ENCODE peak calls at places on chromosomes 12 and 14, in five cellular contexts. A is adrenal gland, Q is HFFc6, K is pancreas, H is sigmoid colon. U is an unnamed sample.

GRCh38 chr14:54686219-54686870 is 119.4 kb downstream of the SAMD4A start:
- DNase-seq in K (no peak), Q (peak), H (peak), A (peak), U (no peak)

GRCh38 chr12:130064999-130065398 is 97.3 kb upstream of the FZD10 start:
- DNase-seq in H (no peak), A (no peak), Q (no peak), K (no peak), U (no peak)

GRCh38 chr12:126862500-126862899 is 1404.5 kb upstream of the TMEM132C start:
- DNase-seq in K (no peak), Q (no peak), H (no peak), A (no peak), U (no peak)

GRCh38 chr14:67943947-67944346 is 124.4 kb downstream of the RAD51B start:
- DNase-seq in K (no peak), H (peak), Q (peak), A (peak), U (no peak)

GRCh38 chr12:78062781-78063180 is 232.1 kb downstream of the NAV3 start:
- DNase-seq in A (peak), K (no peak), Q (peak), H (no peak), U (no peak)

GRCh38 chr12:109512608-109513007 is 35.2 kb downstream of the UBE3B start:
- DNase-seq in Q (no peak), K (no peak), A (no peak), H (no peak), U (no peak)

GRCh38 chr12:27516625-27517024 is 7.4 kb upstream of the PPFIBP1 start:
- DNase-seq in Q (no peak), K (no peak), H (no peak), A (no peak), U (no peak)

GRCh38 chr12:132558861-132559623 is 51.3 kb downstream of the LRCOL1 start:
- DNase-seq in K (no peak), A (no peak), H (no peak), Q (no peak), U (no peak)

GRCh38 chr12:74541074-74541473 is 3.4 kb downstream of the ATXN7L3B start:
- DNase-seq in H (no peak), Q (no peak), A (no peak), K (no peak), U (no peak)

GRCh38 chr12:53551889-53552291 is 44.6 kb upstream of the NPFF start:
- DNase-seq in Q (no peak), K (no peak), H (no peak), A (no peak), U (no peak)

GRCh38 chr14:31229638-31230229 is 22.1 kb upstream of the HECTD1 start:
- DNase-seq in H (peak), K (no peak), Q (peak), A (peak), U (no peak)

GRCh38 chr12:123057505-123058265 is 77.2 kb downstream of the ARL6IP4 start:
- DNase-seq in K (peak), A (no peak), H (no peak), Q (no peak), U (peak)

GRCh38 chr14:35337557-35338255 is 45.5 kb downstream of the PSMA6 start:
- DNase-seq in K (no peak), H (no peak), Q (no peak), A (peak), U (peak)

GRCh38 chr12:132323171-132324010 is 6.0 kb downstream of the GALNT9 start:
- DNase-seq in H (no peak), A (no peak), K (peak), Q (no peak), U (peak)

GRCh38 chr12:132489078-132489601 is 811 bp upstream of the FBRSL1 start:
- DNase-seq in A (no peak), H (peak), Q (no peak), K (peak), U (no peak)

GRCh38 chr12:58920102-58920955 is at the start of gene LRIG3:
- DNase-seq in A (peak), H (peak), Q (peak), K (peak), U (peak)

GRCh38 chr12:76255692-76256091 is 92.5 kb downstream of the BBS10 start:
- DNase-seq in A (no peak), H (no peak), K (no peak), Q (no peak), U (no peak)

GRCh38 chr14:21201732-21202462 is 46.0 kb upstream of the OR5AU1 start:
- DNase-seq in Q (no peak), A (no peak), H (no peak), K (no peak), U (no peak)

GRCh38 chr12:109443794-109444193 is 33.3 kb downstream of the KCTD10 start:
- DNase-seq in H (no peak), Q (no peak), K (no peak), A (no peak), U (no peak)

GRCh38 chr14:22400590-22401259 is 188.3 kb downstream of the DAD1 start:
- DNase-seq in K (no peak), A (no peak), Q (no peak), H (no peak), U (no peak)

GRCh38 chr14:36666416-36667206 is 5.0 kb downstream of the PAX9 start:
- DNase-seq in Q (no peak), H (no peak), K (peak), A (no peak), U (no peak)

GRCh38 chr12:108854453-108855283 is 2.7 kb downstream of the SSH1 start:
- DNase-seq in Q (peak), K (no peak), A (peak), H (peak), U (no peak)

DNA sequence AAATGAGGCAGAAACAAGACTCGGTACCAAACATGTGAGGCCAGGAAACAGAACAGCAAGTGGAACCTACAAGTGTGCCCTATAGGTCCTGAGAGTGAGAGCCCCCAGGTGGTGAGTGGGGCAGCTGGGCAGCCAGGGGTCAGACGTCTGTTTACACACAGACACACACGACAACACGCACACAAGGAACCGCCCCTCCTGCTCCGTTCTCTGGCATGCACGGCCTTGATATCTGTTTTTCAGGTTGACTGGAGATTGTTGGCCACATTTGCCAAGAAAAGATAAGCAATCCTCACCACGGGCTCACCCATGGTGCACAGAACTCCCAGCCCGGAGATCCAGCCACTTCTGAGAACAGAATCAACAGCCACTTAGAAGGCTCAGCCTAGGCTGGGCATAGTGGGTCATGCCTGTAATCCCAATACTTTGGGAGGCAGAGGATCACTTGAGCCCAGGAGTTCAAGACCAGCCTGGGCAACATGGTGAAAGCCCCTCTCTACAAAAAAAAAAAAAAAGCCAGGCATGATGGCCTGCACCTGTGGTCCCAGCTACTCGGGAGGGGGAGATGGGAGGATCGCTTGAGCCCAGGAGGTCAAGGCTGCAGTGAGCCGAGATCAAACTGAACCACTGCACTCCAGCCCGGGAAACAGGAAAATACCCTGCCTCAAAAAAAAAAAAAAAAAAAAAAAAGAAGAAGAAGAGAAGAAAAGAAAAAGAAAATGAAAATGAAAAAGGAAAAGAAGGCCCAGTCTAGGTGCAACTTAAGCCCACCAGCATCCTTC is 19.4 kb upstream of the EIF5 start:
- DNase-seq in Q (no peak), K (no peak), A (peak), H (no peak), U (no peak)
- TF ChIP-seq CTCF in Q (no peak), K (no peak), A (no peak), H (no peak), U (no peak)

DNA sequence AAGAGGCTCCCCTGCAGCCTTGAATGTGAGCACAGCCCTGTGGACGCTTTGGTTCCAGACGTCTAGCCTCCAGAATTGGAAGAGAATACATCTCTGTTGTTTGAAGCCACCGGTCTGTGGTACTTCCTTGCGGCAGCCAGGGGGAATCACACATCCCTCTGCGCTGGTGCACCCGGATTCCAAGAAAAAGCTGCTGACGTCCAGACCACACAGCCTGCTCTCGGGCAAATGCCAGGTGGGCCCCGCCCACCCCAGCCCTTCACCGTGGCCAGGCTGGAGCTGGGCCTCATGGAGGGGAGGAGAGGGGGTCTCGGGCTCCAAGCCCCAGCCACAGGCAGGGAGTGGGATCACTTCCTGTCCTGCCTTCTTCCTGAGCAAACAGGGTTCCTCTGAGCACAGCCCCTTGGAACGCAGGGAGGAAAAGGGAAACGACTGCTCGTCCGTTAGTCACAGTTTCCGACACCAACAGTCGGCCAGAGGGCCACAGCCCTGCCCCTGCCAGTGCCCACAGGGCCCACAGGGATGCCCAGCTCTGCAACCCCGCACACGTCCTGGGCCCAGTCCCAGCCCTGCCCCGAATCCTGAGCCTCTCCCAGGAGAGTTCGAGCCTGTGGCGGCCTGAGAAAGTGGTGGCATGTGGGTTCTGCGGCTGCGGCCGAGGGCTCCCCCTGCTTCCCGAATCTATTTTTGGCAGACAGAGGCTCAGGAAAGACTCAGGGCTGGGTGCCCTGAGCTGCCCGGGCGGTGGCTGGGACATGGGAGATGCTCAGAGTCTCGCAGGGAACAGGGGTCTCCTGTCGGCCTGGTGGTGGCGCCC is 85.3 kb downstream of the RFLNA start:
- DNase-seq in Q (peak), K (no peak), A (peak), H (peak), U (no peak)
- TF ChIP-seq CTCF in Q (peak), K (no peak), A (peak), H (peak), U (peak)

GRCh38 chr12:63668028-63668799 is at the start of gene DPY19L2:
- DNase-seq in H (peak), K (peak), A (peak), Q (peak), U (peak)
- TF ChIP-seq CTCF in H (no peak), K (no peak), A (peak), Q (no peak), U (peak)

GRCh38 chr14:106308839-106309389 is 782.5 kb downstream of the TMEM121 start:
- DNase-seq in K (peak), Q (no peak), A (peak), H (no peak), U (no peak)
- TF ChIP-seq CTCF in K (no peak), Q (peak), A (peak), H (no peak), U (peak)

GRCh38 chr12:57092876-57093411 is 4.0 kb downstream of the NAB2 start:
- DNase-seq in Q (no peak), H (no peak), A (no peak), K (no peak), U (no peak)

GRCh38 chr12:57092529-57092862 is 3.6 kb downstream of the NAB2 start:
- DNase-seq in Q (no peak), H (no peak), K (peak), A (peak), U (no peak)

GRCh38 chr12:57094194-57095160 is 5.6 kb downstream of the NAB2 start:
- DNase-seq in A (peak), Q (no peak), H (no peak), K (peak), U (no peak)

GRCh38 chr12:57091633-57092528 is 3.0 kb downstream of the NAB2 start:
- DNase-seq in A (no peak), Q (no peak), K (peak), H (peak), U (no peak)

DNA sequence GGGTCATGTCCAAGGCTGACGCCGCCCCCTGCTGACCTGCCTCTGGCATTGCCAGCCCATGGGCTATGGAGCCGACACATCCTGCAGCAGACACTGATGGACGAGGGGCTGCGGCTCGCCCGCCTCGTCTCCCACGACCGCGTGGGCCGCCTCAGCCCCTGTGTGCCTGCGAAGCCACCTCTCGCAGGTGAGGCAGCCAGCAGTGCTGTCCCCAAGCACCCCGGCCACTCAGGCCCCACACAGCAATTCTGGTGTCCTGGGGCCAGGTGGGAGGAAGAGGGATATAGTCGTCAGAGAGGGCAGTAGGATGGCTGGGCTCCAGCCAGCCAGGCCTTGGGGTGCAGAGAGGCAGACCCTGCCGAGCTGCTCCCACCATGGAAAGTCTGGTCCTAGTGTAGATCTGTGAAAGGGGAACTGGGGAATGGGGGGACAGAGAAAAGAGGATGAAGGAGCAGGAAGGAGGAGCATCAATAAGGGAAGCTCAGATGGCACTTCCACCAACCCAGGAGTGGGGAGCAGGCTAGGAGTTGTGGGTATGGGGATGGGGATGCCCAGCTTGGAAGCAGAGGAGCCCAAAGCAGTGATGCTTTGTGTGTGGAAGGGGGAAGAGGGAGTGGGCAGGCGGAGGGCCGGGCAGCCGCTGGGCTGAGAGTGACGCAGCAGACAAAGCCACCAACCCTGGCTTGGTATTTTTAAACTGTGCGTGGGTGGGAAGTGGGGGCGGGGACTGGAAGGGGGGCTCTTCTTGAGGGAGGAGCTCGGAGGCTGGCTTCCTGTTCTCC is 4.7 kb downstream of the NAB2 start:
- DNase-seq in A (peak), H (peak), Q (peak), K (peak), U (no peak)
- TF ChIP-seq CTCF in A (peak), H (no peak), Q (peak), K (peak), U (peak)

DNA sequence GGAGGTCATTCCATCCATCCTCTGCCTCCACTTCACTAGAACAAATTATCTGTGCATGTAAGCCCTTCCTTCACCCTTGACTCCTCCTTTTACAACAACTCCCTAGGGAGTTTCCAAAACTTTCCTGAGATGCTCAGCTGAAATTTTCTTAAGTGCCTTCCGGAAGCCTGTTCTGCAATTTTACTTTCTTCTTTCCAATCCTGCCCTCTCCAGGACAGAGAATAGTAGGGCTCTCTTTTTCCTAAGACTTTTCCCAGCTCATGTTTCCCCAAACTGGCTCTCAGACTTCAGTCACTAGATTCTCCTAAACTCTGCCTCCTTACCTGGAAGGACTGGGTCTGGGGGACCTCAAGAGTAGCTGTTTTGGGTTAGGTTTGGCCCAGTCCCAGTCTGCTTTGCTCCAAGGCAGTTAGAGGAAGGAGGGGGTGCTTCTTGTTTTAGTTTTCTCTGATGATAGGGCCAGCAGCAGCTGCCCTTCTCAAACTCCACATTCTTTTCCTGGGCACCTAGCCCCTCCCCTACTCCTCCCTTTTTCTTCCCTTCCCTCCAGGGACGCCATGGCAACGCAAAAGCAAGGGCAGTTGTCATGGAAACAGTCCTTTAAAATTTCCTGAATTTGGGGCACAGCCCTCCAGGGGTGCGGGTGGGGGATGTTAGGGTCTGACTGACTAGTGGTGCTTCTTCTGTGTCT is 17.1 kb downstream of the PPP1R1A start:
- DNase-seq in Q (no peak), K (no peak), H (no peak), A (no peak), U (no peak)
- TF ChIP-seq CTCF in Q (no peak), K (no peak), H (no peak), A (no peak), U (no peak)

GRCh38 chr12:20420557-20420956 is 52.2 kb downstream of the PDE3A start:
- DNase-seq in A (no peak), H (no peak), K (no peak), Q (no peak), U (no peak)

GRCh38 chr12:20421338-20421890 is 53.1 kb downstream of the PDE3A start:
- DNase-seq in Q (no peak), A (no peak), H (no peak), K (no peak), U (no peak)

GRCh38 chr12:20426956-20427355 is 58.6 kb downstream of the PDE3A start:
- DNase-seq in Q (no peak), H (no peak), K (no peak), A (no peak), U (no peak)

GRCh38 chr12:20426191-20426590 is 57.9 kb downstream of the PDE3A start:
- DNase-seq in K (no peak), H (peak), Q (no peak), A (no peak), U (no peak)

DNA sequence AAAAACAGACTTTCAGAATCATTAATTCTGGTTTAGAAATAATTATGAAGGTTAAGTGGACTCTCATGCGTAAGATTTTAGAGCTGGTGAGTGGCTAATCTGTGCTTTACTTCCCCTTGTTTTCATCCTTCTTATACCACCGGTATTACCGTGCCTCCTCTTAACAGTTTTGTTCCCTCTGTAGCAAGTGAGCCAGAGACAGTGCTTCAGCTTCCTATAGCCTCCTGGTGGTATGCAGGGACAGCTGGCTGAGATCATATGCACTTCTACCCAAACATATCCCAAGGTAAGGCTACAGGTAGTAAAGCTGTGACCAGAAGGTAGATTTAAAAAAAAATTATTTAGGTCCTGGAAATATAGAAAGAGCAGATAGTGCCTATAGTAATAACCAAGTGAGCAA is 55.2 kb downstream of the PDE3A start:
- DNase-seq in H (no peak), Q (no peak), A (no peak), K (no peak), U (no peak)
- TF ChIP-seq CTCF in H (no peak), Q (no peak), A (no peak), K (no peak), U (peak)

U was measured in chondrocyte.